ENCODE peak calls at places on chromosomes 13 and 19, in four cellular contexts. X is thoracic aorta, Q is endothelial cell, H is progenitor cell of endocrine pancreas. C is an unnamed sample.

GRCh38 chr19:53999694-54000093 is 8.3 kb downstream of the CACNG6 start:
- DNase-seq in X (no peak), Q (no peak), H (no peak), C (no peak)

GRCh38 chr19:37905936-37906867 is at the start of gene WDR87:
- DNase-seq in X (no peak), Q (peak), H (peak), C (peak)

GRCh38 chr19:35114656-35115537 is 726 bp upstream of the FXYD3 start:
- DNase-seq in X (no peak), Q (peak), H (peak), C (peak)

GRCh38 chr13:82330499-82330898 is 1551.8 kb downstream of the SLITRK1 start:
- DNase-seq in X (no peak), Q (no peak), H (no peak), C (no peak)

GRCh38 chr13:27016871-27017270 is 154.7 kb downstream of the USP12 start:
- DNase-seq in X (no peak), Q (no peak), H (no peak), C (no peak)

GRCh38 chr13:99374169-99374991 is 67.2 kb upstream of the GPR183 start:
- DNase-seq in X (no peak), Q (no peak), H (no peak), C (no peak)

GRCh38 chr13:22040810-22041364 is 370.0 kb downstream of the FGF9 start:
- DNase-seq in X (no peak), Q (peak), H (no peak), C (no peak)

GRCh38 chr19:50315773-50316448 is 13.3 kb downstream of the KCNC3 start:
- DNase-seq in X (no peak), Q (no peak), H (no peak), C (no peak)

GRCh38 chr19:30256510-30256850 is 115.7 kb upstream of the ZNF536 start:
- DNase-seq in X (no peak), Q (no peak), H (no peak), C (no peak)

GRCh38 chr13:106867249-106867648 is 299.3 kb upstream of the ARGLU1 start:
- DNase-seq in X (no peak), Q (no peak), H (no peak), C (peak)

GRCh38 chr19:3270908-3271307 is 46.4 kb downstream of the CELF5 start:
- DNase-seq in X (no peak), Q (peak), H (no peak), C (peak)

GRCh38 chr19:29259153-29259552 is 46.2 kb upstream of the UQCRFS1 start:
- DNase-seq in X (no peak), Q (no peak), H (no peak), C (no peak)

GRCh38 chr13:105474983-105475382 is 1060.5 kb downstream of the EFNB2 start:
- DNase-seq in X (no peak), Q (no peak), H (no peak), C (no peak)

GRCh38 chr13:106587787-106588186 is 19.9 kb upstream of the ARGLU1 start:
- DNase-seq in X (no peak), Q (no peak), H (no peak), C (no peak)

GRCh38 chr13:31476266-31476665 is 263.1 kb upstream of the RXFP2 start:
- DNase-seq in X (no peak), Q (no peak), H (no peak), C (no peak)

GRCh38 chr13:99374994-99375805 is 68.0 kb upstream of the GPR183 start:
- DNase-seq in X (no peak), Q (no peak), H (no peak), C (no peak)

GRCh38 chr13:22717036-22717435 is 463.7 kb upstream of the SGCG start:
- DNase-seq in X (no peak), Q (no peak), H (no peak), C (no peak)

GRCh38 chr13:40940841-40941240 is 78.3 kb downstream of the ELF1 start:
- DNase-seq in X (no peak), Q (no peak), H (no peak), C (no peak)

GRCh38 chr19:49951806-49952474 is 9.0 kb downstream of the SIGLEC11 start:
- DNase-seq in X (no peak), Q (no peak), H (no peak), C (no peak)

GRCh38 chr13:87798536-87798935 is 127.4 kb downstream of the SLITRK5 start:
- DNase-seq in X (no peak), Q (no peak), H (no peak), C (no peak)

GRCh38 chr13:35598790-35599369 is 122.4 kb upstream of the MAB21L1 start:
- DNase-seq in X (no peak), Q (no peak), H (no peak), C (no peak)

GRCh38 chr19:24177686-24178085 is 90.7 kb downstream of the ZNF254 start:
- DNase-seq in X (no peak), Q (no peak), H (no peak), C (no peak)

GRCh38 chr13:79913141-79913827 is 427.6 kb downstream of the SPRY2 start:
- DNase-seq in X (no peak), Q (no peak), H (no peak), C (no peak)

GRCh38 chr13:79912403-79912802 is 428.5 kb downstream of the SPRY2 start:
- DNase-seq in X (no peak), Q (no peak), H (no peak), C (no peak)

GRCh38 chr13:79907527-79907926 is 426.6 kb downstream of the NDFIP2 start:
- DNase-seq in X (no peak), Q (no peak), H (no peak), C (no peak)

GRCh38 chr13:79909664-79910063 is 428.7 kb downstream of the NDFIP2 start:
- DNase-seq in X (no peak), Q (no peak), H (no peak), C (no peak)

GRCh38 chr13:79910869-79911540 is 429.9 kb downstream of the SPRY2 start:
- DNase-seq in X (no peak), Q (no peak), H (no peak), C (no peak)
- TF ChIP-seq CTCF in X (no peak), Q (no peak), H (no peak), C (no peak)

DNA sequence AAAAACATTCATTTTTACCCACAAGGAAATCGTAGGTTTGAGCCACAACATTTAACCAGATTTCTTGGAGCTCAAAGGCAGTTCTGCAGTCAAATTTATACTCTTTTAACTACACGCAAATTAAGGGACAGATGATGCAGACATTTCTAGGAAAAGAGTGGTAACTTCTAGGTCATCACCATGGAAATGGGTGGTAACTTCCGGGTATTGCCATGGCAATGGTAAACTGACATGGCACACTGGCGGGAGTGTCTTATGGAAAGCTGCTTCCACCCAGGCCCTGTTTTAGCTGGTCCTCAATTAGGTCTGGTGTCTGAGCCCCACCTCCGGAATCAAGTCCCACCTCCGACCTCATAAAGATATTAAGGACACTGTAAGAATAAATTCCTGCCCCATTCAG is 10.4 kb upstream of the LYPD5 start:
- DNase-seq in X (no peak), Q (no peak), H (no peak), C (no peak)
- TF ChIP-seq CTCF in X (no peak), Q (no peak), H (no peak), C (no peak)

GRCh38 chr19:7903244-7904073 is at the start of gene MAP2K7:
- DNase-seq in X (peak), Q (peak), H (peak), C (peak)
- TF ChIP-seq CTCF in X (peak), Q (peak), H (peak), C (peak)

GRCh38 chr13:52862358-52863206 is 14.1 kb upstream of the PCDH8 start:
- DNase-seq in X (no peak), Q (peak), H (peak), C (peak)
- TF ChIP-seq CTCF in X (peak), Q (peak), H (peak), C (peak)

GRCh38 chr19:40908981-40909380 is 26.9 kb upstream of the CYP2A7 start:
- DNase-seq in X (no peak), Q (peak), H (no peak), C (no peak)
- TF ChIP-seq CTCF in X (no peak), Q (peak), H (no peak), C (no peak)

DNA sequence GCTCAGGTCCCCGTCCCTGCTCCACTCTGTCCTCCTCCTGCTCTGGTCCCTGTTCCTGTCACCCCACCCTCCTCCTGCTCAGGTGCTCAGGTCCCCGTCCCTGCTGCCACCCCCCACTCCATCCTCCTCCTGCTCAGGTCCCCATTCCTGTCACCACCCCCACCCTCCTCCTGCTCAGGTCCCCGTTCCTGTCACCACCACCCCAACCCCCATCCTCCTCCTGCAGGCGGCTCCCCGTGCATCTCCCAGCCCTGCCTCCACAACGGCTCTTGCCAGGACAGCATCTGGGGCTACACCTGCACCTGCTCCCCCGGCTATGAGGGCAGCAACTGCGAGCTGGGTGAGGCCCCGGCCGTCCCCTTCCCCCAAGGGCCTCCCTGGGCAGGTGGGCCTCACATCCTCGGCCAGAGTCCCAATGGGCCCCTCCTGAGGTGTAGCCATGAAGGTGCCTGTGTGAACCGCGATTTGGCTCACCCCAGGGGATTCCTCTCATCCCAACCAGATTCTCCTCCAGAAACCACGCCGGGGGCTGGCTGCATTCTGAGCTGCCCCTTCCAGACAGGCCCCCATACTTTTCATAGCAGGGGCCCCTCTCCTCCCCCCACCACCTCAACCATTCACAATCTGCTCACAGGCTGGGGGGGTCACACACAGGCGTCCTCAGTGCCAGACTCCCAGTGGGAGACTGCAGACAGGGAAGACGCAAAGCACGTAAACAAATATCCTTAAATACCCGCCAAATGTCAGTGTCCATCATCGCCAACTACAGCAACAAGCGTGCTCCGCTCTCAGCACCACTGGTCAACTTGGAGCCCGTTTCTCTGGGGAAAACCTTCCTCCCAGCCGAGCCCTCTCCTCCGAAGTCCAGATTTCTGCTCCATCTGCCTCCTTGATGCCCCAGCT is 4.6 kb downstream of the PROZ start:
- DNase-seq in X (no peak), Q (no peak), H (no peak), C (no peak)
- TF ChIP-seq CTCF in X (no peak), Q (no peak), H (no peak), C (no peak)

DNA sequence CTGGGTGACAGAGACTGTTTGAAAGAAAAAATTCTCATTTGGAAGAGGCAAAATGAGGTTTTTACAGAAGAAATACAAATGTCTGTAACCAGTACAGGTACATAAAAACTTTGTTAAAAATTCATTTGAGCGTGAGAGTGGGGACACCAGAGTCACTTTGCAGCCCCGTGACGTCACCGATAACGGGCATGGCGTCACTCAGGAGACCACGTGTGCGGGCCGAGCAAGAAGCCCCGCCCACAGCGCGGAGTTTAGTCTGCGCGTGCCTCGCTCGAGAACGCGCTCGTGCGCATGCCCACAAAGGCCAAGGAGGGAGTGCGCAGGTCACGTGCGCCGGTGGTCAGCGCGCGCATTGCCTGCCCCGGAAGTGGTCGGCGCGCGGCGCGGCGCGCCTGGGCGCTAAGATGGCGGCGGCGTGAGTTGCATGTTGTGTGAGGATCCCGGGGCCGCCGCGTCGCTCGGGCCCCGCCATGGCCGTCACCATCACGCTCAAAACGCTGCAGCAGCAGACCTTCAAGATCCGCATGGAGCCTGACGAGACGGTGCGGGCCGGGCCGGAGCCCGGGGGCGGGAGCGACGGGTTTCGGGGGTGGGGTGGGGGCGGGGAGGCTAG is at the start of gene RAD23A:
- DNase-seq in X (peak), Q (peak), H (peak), C (peak)
- TF ChIP-seq CTCF in X (no peak), Q (no peak), H (no peak), C (no peak)

GRCh38 chr13:97834255-97834654 is 119.2 kb upstream of the IPO5 start:
- DNase-seq in X (no peak), Q (no peak), H (no peak), C (no peak)
- TF ChIP-seq CTCF in X (no peak), Q (no peak), H (no peak), C (no peak)

GRCh38 chr13:60091573-60091972 is 72.2 kb downstream of the DIAPH3 start:
- DNase-seq in X (no peak), Q (no peak), H (no peak), C (no peak)
- TF ChIP-seq CTCF in X (no peak), Q (no peak), H (no peak), C (peak)